ENCODE peak calls at places on chromosomes 4 and X, in eight cellular contexts. O, G, A, K, B, D, T and J are unnamed samples.
A peak's percentile ranks its signal among the peaks of the same experiment; 100 is the strongest.

GRCh38 chr4:123478859-123479345 is 82.3 kb downstream of the SPRY1 start:
- DNase-seq in O (no peak), G (no peak), A (no peak), K (no peak), B (peak; percentile 88), D (peak; percentile 52), T (no peak), J (no peak)

GRCh38 chrX:46710927-46711623 is 47.8 kb downstream of the SLC9A7 start:
- DNase-seq in O (no peak), G (no peak), A (no peak), K (no peak), B (peak; percentile 44), D (no peak), T (no peak), J (peak; percentile 81)

GRCh38 chr4:186192068-186192751 is 843 bp downstream of the CYP4V2 start:
- DNase-seq in O (peak; percentile 45), G (peak; percentile 59), A (peak; percentile 41), K (no peak), B (peak; percentile 55), D (peak; percentile 76), T (no peak), J (peak; percentile 75)

GRCh38 chrX:119870626-119871131 is 854 bp downstream of the RNF113A start:
- DNase-seq in O (no peak), G (peak; percentile 66), A (peak; percentile 26), K (no peak), B (peak; percentile 53), D (peak; percentile 24), T (no peak), J (peak; percentile 22)

GRCh38 chr4:54487491-54487890 is 170.3 kb upstream of the KIT start:
- DNase-seq in O (no peak), G (no peak), A (no peak), K (no peak), B (peak; percentile 30), D (no peak), T (no peak), J (no peak)

GRCh38 chrX:37746951-37747350 is 32.9 kb upstream of the CYBB start:
- DNase-seq in O (no peak), G (no peak), A (no peak), K (no peak), B (no peak), D (no peak), T (no peak), J (no peak)

GRCh38 chrX:80876877-80877276 is 67.2 kb upstream of the BRWD3 start:
- DNase-seq in O (peak; percentile 9), G (peak; percentile 79), A (no peak), K (no peak), B (peak; percentile 45), D (peak; percentile 8), T (no peak), J (peak; percentile 19)

GRCh38 chr4:176270669-176271068 is 1.6 kb upstream of the ASB5 start:
- DNase-seq in O (no peak), G (no peak), A (no peak), K (peak; percentile 89), B (peak; percentile 100), D (no peak), T (peak; percentile 94), J (peak; percentile 13)

GRCh38 chr4:113406723-113407016 is 354.9 kb downstream of the CAMK2D start:
- DNase-seq in O (no peak), G (no peak), A (no peak), K (no peak), B (peak; percentile 4), D (no peak), T (no peak), J (peak; percentile 86)

GRCh38 chrX:2398341-2398656 is 102.5 kb downstream of the DHRSX start:
- DNase-seq in O (no peak), G (peak; percentile 26), A (no peak), K (no peak), B (no peak), D (no peak), T (no peak), J (no peak)

GRCh38 chr4:169724251-169724650 is 33.5 kb downstream of the HPF1 start:
- DNase-seq in O (no peak), G (no peak), A (no peak), K (no peak), B (peak; percentile 51), D (no peak), T (no peak), J (no peak)

GRCh38 chr4:27081675-27082579 is 221.3 kb downstream of the STIM2 start:
- DNase-seq in O (peak; percentile 46), G (peak; percentile 34), A (no peak), K (no peak), B (no peak), D (no peak), T (no peak), J (no peak)

GRCh38 chr4:8457646-8458045 is 17.1 kb downstream of the TRMT44 start:
- DNase-seq in O (no peak), G (no peak), A (no peak), K (no peak), B (peak; percentile 62), D (no peak), T (no peak), J (no peak)

GRCh38 chr4:40980318-40980883 is 230.6 kb downstream of the NSUN7 start:
- DNase-seq in O (peak; percentile 10), G (peak; percentile 64), A (no peak), K (no peak), B (peak; percentile 39), D (peak; percentile 23), T (no peak), J (no peak)

GRCh38 chrX:19532709-19533108 is 17.4 kb upstream of the MAP3K15 start:
- DNase-seq in O (no peak), G (no peak), A (no peak), K (no peak), B (no peak), D (no peak), T (no peak), J (peak; percentile 9)

GRCh38 chr4:138952405-138952804 is 63.2 kb upstream of the NOCT start:
- DNase-seq in O (no peak), G (no peak), A (no peak), K (no peak), B (peak; percentile 72), D (no peak), T (no peak), J (no peak)

GRCh38 chr4:102614801-102615200 is 113.6 kb downstream of the NFKB1 start:
- DNase-seq in O (no peak), G (no peak), A (no peak), K (no peak), B (no peak), D (peak; percentile 34), T (no peak), J (no peak)

GRCh38 chr4:138300616-138301015 is 58.5 kb upstream of the SLC7A11 start:
- DNase-seq in O (no peak), G (no peak), A (no peak), K (no peak), B (no peak), D (no peak), T (no peak), J (no peak)

GRCh38 chrX:153828308-153828707 is 2.0 kb downstream of the PDZD4 start:
- DNase-seq in O (peak; percentile 7), G (no peak), A (no peak), K (no peak), B (no peak), D (no peak), T (no peak), J (no peak)

GRCh38 chrX:103187953-103188475 is 26.9 kb upstream of the BEX4 start:
- DNase-seq in O (no peak), G (no peak), A (no peak), K (no peak), B (peak; percentile 28), D (no peak), T (no peak), J (no peak)

GRCh38 chr4:76570141-76570989 is 135.3 kb downstream of the SHROOM3 start:
- DNase-seq in O (no peak), G (no peak), A (no peak), K (no peak), B (peak; percentile 94), D (peak; percentile 79), T (no peak), J (no peak)